ENCODE peak calls at places on chromosome 22, in four cellular contexts. One of them, this sample, is unnamed.

GRCh38 chr22:27462190-27462589 is 339.4 kb downstream of the MN1 start:
- DNase-seq in PC-3: no peak
- DNase-seq in stimulated activated CD4-positive, alpha-beta T cell treated with anti-CD3 and anti-CD28 coated beads, Interleukin-4, amount 100 ng/mL, for 24 hours: no peak
- DNase-seq in GM03348: peak; percentile 52
- DNase-seq in this sample: no peak

GRCh38 chr22:30250713-30251267 is 4.2 kb upstream of the LIF start:
- DNase-seq in PC-3: peak; percentile 78
- DNase-seq in stimulated activated CD4-positive, alpha-beta T cell treated with anti-CD3 and anti-CD28 coated beads, Interleukin-4, amount 100 ng/mL, for 24 hours: peak; percentile 60
- DNase-seq in GM03348: peak; percentile 73
- DNase-seq in this sample: no peak

GRCh38 chr22:35116269-35116668 is 50.3 kb downstream of the ISX start:
- DNase-seq in PC-3: no peak
- DNase-seq in stimulated activated CD4-positive, alpha-beta T cell treated with anti-CD3 and anti-CD28 coated beads, Interleukin-4, amount 100 ng/mL, for 24 hours: no peak
- DNase-seq in GM03348: no peak
- DNase-seq in this sample: no peak

GRCh38 chr22:27809700-27810365 is 8.3 kb upstream of the MN1 start:
- DNase-seq in PC-3: no peak
- DNase-seq in stimulated activated CD4-positive, alpha-beta T cell treated with anti-CD3 and anti-CD28 coated beads, Interleukin-4, amount 100 ng/mL, for 24 hours: no peak
- DNase-seq in GM03348: no peak
- DNase-seq in this sample: no peak

GRCh38 chr22:37675930-37676571 is 615 bp downstream of the LGALS1 start:
- DNase-seq in PC-3: peak; percentile 40
- DNase-seq in stimulated activated CD4-positive, alpha-beta T cell treated with anti-CD3 and anti-CD28 coated beads, Interleukin-4, amount 100 ng/mL, for 24 hours: no peak
- DNase-seq in GM03348: peak; percentile 46
- DNase-seq in this sample: no peak

GRCh38 chr22:32649515-32650200 is 151.8 kb upstream of the TIMP3 start:
- DNase-seq in PC-3: no peak
- DNase-seq in stimulated activated CD4-positive, alpha-beta T cell treated with anti-CD3 and anti-CD28 coated beads, Interleukin-4, amount 100 ng/mL, for 24 hours: no peak
- DNase-seq in GM03348: peak; percentile 83
- DNase-seq in this sample: no peak

GRCh38 chr22:39123811-39124668 is 27.0 kb downstream of the APOBEC3H start:
- DNase-seq in PC-3: no peak
- DNase-seq in stimulated activated CD4-positive, alpha-beta T cell treated with anti-CD3 and anti-CD28 coated beads, Interleukin-4, amount 100 ng/mL, for 24 hours: no peak
- DNase-seq in GM03348: no peak
- DNase-seq in this sample: no peak

GRCh38 chr22:23395476-23396361 is 184.4 kb downstream of the IGLL1 start:
- DNase-seq in PC-3: no peak
- DNase-seq in stimulated activated CD4-positive, alpha-beta T cell treated with anti-CD3 and anti-CD28 coated beads, Interleukin-4, amount 100 ng/mL, for 24 hours: no peak
- DNase-seq in GM03348: no peak
- DNase-seq in this sample: no peak

GRCh38 chr22:25365491-25366261 is 146.2 kb downstream of the CRYBB2 start:
- DNase-seq in PC-3: no peak
- DNase-seq in stimulated activated CD4-positive, alpha-beta T cell treated with anti-CD3 and anti-CD28 coated beads, Interleukin-4, amount 100 ng/mL, for 24 hours: no peak
- DNase-seq in GM03348: no peak
- DNase-seq in this sample: no peak

GRCh38 chr22:25777870-25778269 is 35.9 kb downstream of the MYO18B start:
- DNase-seq in PC-3: peak; percentile 54
- DNase-seq in stimulated activated CD4-positive, alpha-beta T cell treated with anti-CD3 and anti-CD28 coated beads, Interleukin-4, amount 100 ng/mL, for 24 hours: no peak
- DNase-seq in GM03348: peak; percentile 71
- DNase-seq in this sample: no peak

GRCh38 chr22:39173787-39174497 is 21.5 kb upstream of the CBX7 start:
- DNase-seq in PC-3: no peak
- DNase-seq in stimulated activated CD4-positive, alpha-beta T cell treated with anti-CD3 and anti-CD28 coated beads, Interleukin-4, amount 100 ng/mL, for 24 hours: peak; percentile 35
- DNase-seq in GM03348: no peak
- DNase-seq in this sample: no peak

GRCh38 chr22:36415415-36416168 is 27.8 kb upstream of the MYH9 start:
- DNase-seq in PC-3: no peak
- DNase-seq in stimulated activated CD4-positive, alpha-beta T cell treated with anti-CD3 and anti-CD28 coated beads, Interleukin-4, amount 100 ng/mL, for 24 hours: no peak
- DNase-seq in GM03348: no peak
- DNase-seq in this sample: no peak

This sample was measured in GM19239.